ENCODE peak calls at places on chromosomes 13 and 19, in five cellular contexts. Q, G, K, M and H are unnamed samples.

GRCh38 chr13:69857188-69857821 is 250.3 kb upstream of the ATXN8OS start:
- DNase-seq in Q (no peak), G (peak; percentile 50), K (no peak), M (no peak), H (no peak)

GRCh38 chr13:98792784-98793183 is 40.3 kb upstream of the SLC15A1 start:
- DNase-seq in Q (no peak), G (no peak), K (no peak), M (no peak), H (no peak)

GRCh38 chr13:48156466-48156865 is 61.6 kb upstream of the MED4 start:
- DNase-seq in Q (no peak), G (no peak), K (no peak), M (peak; percentile 84), H (no peak)

GRCh38 chr13:94711561-94712286 is 621 bp downstream of the SOX21 start:
- DNase-seq in Q (no peak), G (peak; percentile 39), K (no peak), M (no peak), H (peak; percentile 37)

GRCh38 chr13:62702502-62702901 is 1286.9 kb upstream of the PCDH20 start:
- DNase-seq in Q (no peak), G (no peak), K (no peak), M (no peak), H (no peak)

GRCh38 chr19:10780368-10780767 is 55.6 kb downstream of the TMED1 start:
- DNase-seq in Q (peak; percentile 90), G (peak; percentile 20), K (no peak), M (no peak), H (peak; percentile 34)

GRCh38 chr13:99464441-99464949 is 36.8 kb upstream of the TM9SF2 start:
- DNase-seq in Q (no peak), G (peak; percentile 60), K (no peak), M (no peak), H (no peak)

GRCh38 chr13:93948523-93948922 is 531.0 kb downstream of the DCT start:
- DNase-seq in Q (no peak), G (no peak), K (no peak), M (no peak), H (no peak)

GRCh38 chr13:35716186-35716585 is 239.7 kb upstream of the MAB21L1 start:
- DNase-seq in Q (no peak), G (peak; percentile 56), K (no peak), M (no peak), H (no peak)

GRCh38 chr19:39401549-39402416 is 4.9 kb upstream of the ZFP36 start:
- DNase-seq in Q (peak; percentile 85), G (peak; percentile 81), K (no peak), M (peak; percentile 89), H (peak; percentile 25)

GRCh38 chr19:29666634-29667389 is 1.6 kb downstream of the PLEKHF1 start:
- DNase-seq in Q (peak; percentile 54), G (peak; percentile 89), K (no peak), M (peak; percentile 33), H (peak; percentile 77)

GRCh38 chr19:21765151-21765550 is 2.2 kb downstream of the ZNF100 start:
- DNase-seq in Q (no peak), G (peak; percentile 11), K (no peak), M (no peak), H (no peak)

GRCh38 chr13:27663947-27664346 is 42.3 kb downstream of the POLR1D start:
- DNase-seq in Q (no peak), G (no peak), K (no peak), M (no peak), H (no peak)

GRCh38 chr13:45337803-45338202 is 3.2 kb downstream of the TPT1 start:
- DNase-seq in Q (no peak), G (no peak), K (no peak), M (no peak), H (no peak)
- H3K4me3 ChIP-seq in Q (peak overlapping the region; percentile 83), G (peak overlapping the region; percentile 98), K (peak overlapping the region; percentile 11), M (no peak overlapping the region), H (peak overlapping the region; percentile 2)

DNA sequence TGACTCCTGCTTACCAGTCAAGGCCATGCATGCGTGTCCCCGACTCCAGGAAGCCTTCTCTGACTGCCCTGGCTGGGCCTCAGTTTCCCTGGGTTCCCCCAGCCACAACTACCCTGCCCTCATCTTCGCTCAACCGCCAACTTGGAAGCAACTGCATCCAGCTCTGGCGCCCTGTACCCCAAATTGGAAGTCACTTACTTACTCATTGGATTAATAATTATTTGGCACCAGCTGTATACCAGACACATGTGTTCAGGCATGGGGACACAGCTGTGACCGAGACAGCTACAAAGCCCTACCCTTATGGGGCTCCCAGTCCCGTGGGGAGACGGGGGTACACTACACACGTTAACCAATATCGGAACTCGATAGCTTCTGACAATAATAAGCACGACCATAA is 10.9 kb upstream of the SEMA6B start:
- DNase-seq in Q (no peak), G (no peak), K (no peak), M (no peak), H (no peak)
- H3K36me3 ChIP-seq in Q (no peaks in the 10 kb centered on the region), G (no peaks in the 10 kb centered on the region), K (no peaks in the 10 kb centered on the region), M (no peaks in the 10 kb centered on the region), H (no peaks in the 10 kb centered on the region)

GRCh38 chr13:41053384-41053826 is 7.9 kb upstream of the WBP4 start:
- DNase-seq in Q (no peak), G (peak; percentile 88), K (no peak), M (no peak), H (no peak)
- H3K4me3 ChIP-seq in Q (no peak overlapping the region), G (peak overlapping the region; percentile 57), K (no peak overlapping the region), M (no peak overlapping the region), H (peak overlapping the region; percentile 6)

DNA sequence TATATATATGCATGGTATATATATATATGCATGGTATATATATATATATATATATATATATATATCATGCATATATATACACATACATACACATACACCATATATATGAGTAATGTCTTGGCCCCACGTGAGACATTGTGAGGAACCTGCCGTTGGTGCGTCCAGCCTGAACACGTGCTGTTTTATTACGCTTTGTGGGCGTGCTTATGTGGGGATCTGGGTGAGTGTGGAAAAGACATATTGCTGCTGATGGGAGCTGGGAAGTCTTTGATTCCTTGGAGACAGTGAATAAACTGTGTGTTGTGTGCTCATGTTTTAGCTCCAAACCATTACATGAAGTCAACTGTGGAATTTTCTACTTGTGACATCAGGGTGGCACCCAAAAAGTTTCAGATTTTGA is 28.9 kb downstream of the KCTD15 start:
- DNase-seq in Q (no peak), G (no peak), K (no peak), M (no peak), H (no peak)
- H3K36me3 ChIP-seq in Q (no peaks in the 10 kb centered on the region), G (no peaks in the 10 kb centered on the region), K (no peaks in the 10 kb centered on the region), M (no peaks in the 10 kb centered on the region), H (no peaks in the 10 kb centered on the region)

DNA sequence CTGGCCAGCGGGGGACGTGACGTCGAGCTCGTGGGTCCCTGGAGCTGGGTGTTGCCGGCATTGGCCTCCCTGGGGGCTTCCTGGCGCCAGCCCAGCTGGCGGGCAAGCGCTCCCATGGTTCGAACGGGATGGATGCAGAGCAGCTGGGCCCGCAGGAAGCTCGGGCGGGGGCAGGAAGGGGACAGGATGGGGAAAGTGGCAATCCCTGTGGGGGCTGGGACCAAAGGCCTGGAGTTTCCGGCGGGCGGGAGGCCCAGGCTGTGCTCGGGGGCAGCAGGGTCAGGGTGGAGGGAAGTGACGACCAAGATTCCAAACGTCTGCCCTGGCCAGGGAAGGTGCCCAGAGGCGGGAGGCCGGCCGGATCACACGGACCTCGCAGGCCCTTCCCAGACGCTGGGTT is 19.3 kb downstream of the PALM start:
- DNase-seq in Q (no peak), G (no peak), K (no peak), M (no peak), H (no peak)
- H3K4me3 ChIP-seq in Q (no peak overlapping the region), G (no peak overlapping the region), K (no peak overlapping the region), M (no peak overlapping the region), H (no peak overlapping the region)

DNA sequence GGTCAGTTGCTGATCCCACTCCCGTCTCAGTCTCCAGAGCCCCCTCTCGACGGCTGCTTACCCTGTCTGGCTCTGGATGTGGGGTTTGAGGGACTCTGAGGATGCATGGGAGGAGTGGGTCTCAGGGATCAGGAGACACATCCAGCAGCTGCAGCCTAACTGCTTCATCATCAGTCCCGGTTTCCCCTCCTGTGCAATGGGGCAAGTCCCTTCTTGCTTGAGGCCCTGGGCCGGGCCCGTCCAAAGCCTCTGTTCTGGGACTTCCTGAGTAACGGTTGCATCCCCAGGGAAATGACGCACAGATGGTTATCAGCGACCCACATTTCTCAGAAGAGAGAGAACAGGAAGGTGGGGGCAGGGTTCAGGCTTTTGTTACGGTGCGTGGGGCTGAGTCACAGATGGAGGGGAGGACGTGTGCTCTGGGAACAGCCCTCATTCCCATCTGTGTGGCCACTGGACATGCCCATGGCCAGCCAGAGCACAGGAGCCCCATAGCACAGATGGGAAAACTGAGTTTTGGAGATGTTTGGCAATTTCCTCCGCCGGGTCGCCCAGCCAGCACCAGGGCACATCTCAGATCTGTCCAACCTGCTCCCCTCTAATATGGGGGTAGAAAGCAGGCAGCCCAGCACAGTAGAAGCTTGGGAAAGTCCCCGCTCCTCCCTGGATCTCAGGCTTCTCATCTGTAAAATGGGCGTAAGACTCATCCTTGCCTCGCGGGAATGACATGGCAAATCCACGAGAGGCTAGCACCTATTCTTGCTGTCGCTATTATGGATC is 19.3 kb downstream of the GNA15 start:
- DNase-seq in Q (peak; percentile 100), G (peak; percentile 100), K (no peak), M (peak; percentile 75), H (peak; percentile 78)
- H3K36me3 ChIP-seq in Q (no peaks in the 10 kb centered on the region), G (no peaks in the 10 kb centered on the region), K (peaks cover 31% of the 10 kb centered on the region), M (no peaks in the 10 kb centered on the region), H (no peaks in the 10 kb centered on the region)